ENCODE peak calls at places on chromosomes 5 and 9, in four cellular contexts. One of them, this sample, is unnamed.

GRCh38 chr9:24824607-24825006 is 278.9 kb upstream of the IZUMO3 start:
- DNase-seq in SK-N-SH: no peak
- DNase-seq in HCT116: no peak
- DNase-seq in HepG2: no peak
- DNase-seq in this sample: no peak

GRCh38 chr5:119614838-119615237 is 14.5 kb upstream of the FAM170A start:
- DNase-seq in SK-N-SH: no peak
- DNase-seq in HCT116: no peak
- DNase-seq in HepG2: no peak
- DNase-seq in this sample: no peak

GRCh38 chr5:167816864-167817263 is 474.6 kb upstream of the WWC1 start:
- DNase-seq in SK-N-SH: no peak
- DNase-seq in HCT116: no peak
- DNase-seq in HepG2: no peak
- DNase-seq in this sample: no peak

GRCh38 chr5:57698785-57699184 is 216.2 kb upstream of the ACTBL2 start:
- DNase-seq in HCT116: peak; percentile 76
- DNase-seq in HepG2: peak; percentile 42
- DNase-seq in SK-N-SH: no peak
- DNase-seq in this sample: no peak

GRCh38 chr5:136211282-136211681 is 18.3 kb upstream of the SMIM32 start:
- DNase-seq in SK-N-SH: no peak
- DNase-seq in HepG2: no peak
- DNase-seq in HCT116: no peak
- DNase-seq in this sample: no peak

GRCh38 chr9:127637322-127637847 is 25.3 kb downstream of the STXBP1 start:
- DNase-seq in HCT116: no peak
- DNase-seq in SK-N-SH: no peak
- DNase-seq in HepG2: peak; percentile 38
- DNase-seq in this sample: no peak

GRCh38 chr5:132829742-132830435 is 558 bp downstream of the SHROOM1 start:
- DNase-seq in HepG2: peak; percentile 56
- DNase-seq in HCT116: peak; percentile 38
- DNase-seq in SK-N-SH: peak; percentile 97
- DNase-seq in this sample: no peak

GRCh38 chr5:121429761-121430160 is 421.9 kb upstream of the FTMT start:
- DNase-seq in SK-N-SH: no peak
- DNase-seq in HepG2: no peak
- DNase-seq in HCT116: no peak
- DNase-seq in this sample: no peak

GRCh38 chr9:97811534-97812246 is 41.3 kb upstream of the FOXE1 start:
- DNase-seq in SK-N-SH: no peak
- DNase-seq in HepG2: no peak
- DNase-seq in HCT116: no peak
- DNase-seq in this sample: no peak

GRCh38 chr5:442335-443238 is at the start of gene EXOC3:
- DNase-seq in HepG2: peak; percentile 52
- DNase-seq in HCT116: peak; percentile 34
- DNase-seq in SK-N-SH: peak; percentile 99
- DNase-seq in this sample: no peak

GRCh38 chr5:757346-757930 is 27.1 kb downstream of the ZDHHC11B start:
- DNase-seq in HepG2: no peak
- DNase-seq in HCT116: no peak
- DNase-seq in SK-N-SH: no peak
- DNase-seq in this sample: no peak

GRCh38 chr5:45491368-45491767 is 204.8 kb downstream of the HCN1 start:
- DNase-seq in HCT116: no peak
- DNase-seq in SK-N-SH: no peak
- DNase-seq in HepG2: no peak
- DNase-seq in this sample: no peak

GRCh38 chr5:118883396-118883795 is 105.0 kb downstream of the DTWD2 start:
- DNase-seq in SK-N-SH: no peak
- DNase-seq in HCT116: no peak
- DNase-seq in HepG2: no peak
- DNase-seq in this sample: peak; percentile 5

GRCh38 chr9:34555002-34555348 is 32.2 kb upstream of the ENHO start:
- DNase-seq in HCT116: no peak
- DNase-seq in HepG2: no peak
- DNase-seq in SK-N-SH: peak; percentile 83
- DNase-seq in this sample: no peak

GRCh38 chr5:26553079-26553478 is 485.3 kb downstream of the CDH9 start:
- DNase-seq in HCT116: no peak
- DNase-seq in HepG2: no peak
- DNase-seq in SK-N-SH: no peak
- DNase-seq in this sample: no peak

GRCh38 chr5:139058121-139058520 is 140.0 kb downstream of the SIL1 start:
- DNase-seq in HCT116: no peak
- DNase-seq in SK-N-SH: no peak
- DNase-seq in HepG2: no peak
- DNase-seq in this sample: no peak

GRCh38 chr5:125134216-125135081 is 388.0 kb upstream of the ZNF608 start:
- DNase-seq in HepG2: no peak
- DNase-seq in HCT116: peak; percentile 15
- DNase-seq in SK-N-SH: no peak
- DNase-seq in this sample: no peak

GRCh38 chr9:7237473-7238243 is 479.9 kb downstream of the KDM4C start:
- DNase-seq in HepG2: no peak
- DNase-seq in HCT116: no peak
- DNase-seq in SK-N-SH: no peak
- DNase-seq in this sample: no peak

GRCh38 chr5:64147379-64147778 is 18.3 kb upstream of the RNF180 start:
- DNase-seq in HepG2: no peak
- DNase-seq in SK-N-SH: no peak
- DNase-seq in HCT116: no peak
- DNase-seq in this sample: no peak

GRCh38 chr5:138033916-138034315 is 1.0 kb upstream of the FAM13B start:
- DNase-seq in SK-N-SH: no peak
- DNase-seq in HCT116: no peak
- DNase-seq in HepG2: no peak
- DNase-seq in this sample: no peak

GRCh38 chr5:100595152-100595811 is 60.1 kb downstream of the FAM174A start:
- DNase-seq in HepG2: peak; percentile 53
- DNase-seq in HCT116: no peak
- DNase-seq in SK-N-SH: peak; percentile 1
- DNase-seq in this sample: no peak

GRCh38 chr5:144131256-144131655 is 39.2 kb downstream of the YIPF5 start:
- DNase-seq in SK-N-SH: no peak
- DNase-seq in HCT116: no peak
- DNase-seq in HepG2: no peak
- DNase-seq in this sample: no peak

GRCh38 chr9:70609542-70610286 is 195.3 kb upstream of the KLF9 start:
- DNase-seq in HCT116: no peak
- DNase-seq in SK-N-SH: no peak
- DNase-seq in HepG2: no peak
- DNase-seq in this sample: no peak

GRCh38 chr5:107951322-107951721 is 280.6 kb upstream of the EFNA5 start:
- DNase-seq in HepG2: no peak
- DNase-seq in HCT116: no peak
- DNase-seq in SK-N-SH: peak; percentile 9
- DNase-seq in this sample: no peak

GRCh38 chr5:116546033-116546742 is 28.4 kb downstream of the SEMA6A start:
- DNase-seq in HepG2: peak; percentile 41
- DNase-seq in HCT116: no peak
- DNase-seq in SK-N-SH: no peak
- DNase-seq in this sample: no peak

GRCh38 chr5:100641833-100642232 is 106.7 kb downstream of the FAM174A start:
- DNase-seq in HCT116: no peak
- DNase-seq in SK-N-SH: no peak
- DNase-seq in HepG2: no peak
- DNase-seq in this sample: no peak

GRCh38 chr5:172858511-172858989 is 24.5 kb downstream of the ERGIC1 start:
- DNase-seq in HCT116: no peak
- DNase-seq in HepG2: peak; percentile 95
- DNase-seq in SK-N-SH: no peak
- DNase-seq in this sample: no peak

GRCh38 chr9:124217839-124218437 is 39.8 kb upstream of the NEK6 start:
- DNase-seq in HepG2: no peak
- DNase-seq in HCT116: no peak
- DNase-seq in SK-N-SH: no peak
- DNase-seq in this sample: no peak

GRCh38 chr9:34986541-34987047 is 3.0 kb upstream of the DNAJB5 start:
- DNase-seq in HCT116: no peak
- DNase-seq in SK-N-SH: peak; percentile 75
- DNase-seq in HepG2: no peak
- DNase-seq in this sample: no peak

GRCh38 chr5:157130933-157131332 is 11.7 kb downstream of the MED7 start:
- DNase-seq in HepG2: no peak
- DNase-seq in SK-N-SH: peak; percentile 43
- DNase-seq in HCT116: no peak
- DNase-seq in this sample: no peak

GRCh38 chr9:129235041-129235930 is 57.2 kb upstream of the IER5L start:
- DNase-seq in HepG2: no peak
- DNase-seq in HCT116: no peak
- DNase-seq in SK-N-SH: no peak
- DNase-seq in this sample: no peak

GRCh38 chr5:154222414-154222813 is 31.9 kb downstream of the GALNT10 start:
- DNase-seq in SK-N-SH: no peak
- DNase-seq in HepG2: no peak
- DNase-seq in HCT116: no peak
- DNase-seq in this sample: no peak

GRCh38 chr5:154221371-154221896 is 30.9 kb downstream of the GALNT10 start:
- DNase-seq in SK-N-SH: no peak
- DNase-seq in HCT116: peak; percentile 37
- DNase-seq in HepG2: no peak
- DNase-seq in this sample: no peak

GRCh38 chr5:154223320-154223719 is 32.8 kb downstream of the GALNT10 start:
- DNase-seq in HepG2: no peak
- DNase-seq in HCT116: no peak
- DNase-seq in SK-N-SH: no peak
- DNase-seq in this sample: no peak

GRCh38 chr5:154215931-154216330 is 25.4 kb downstream of the GALNT10 start:
- DNase-seq in HCT116: no peak
- DNase-seq in SK-N-SH: no peak
- DNase-seq in HepG2: no peak
- DNase-seq in this sample: no peak

DNA sequence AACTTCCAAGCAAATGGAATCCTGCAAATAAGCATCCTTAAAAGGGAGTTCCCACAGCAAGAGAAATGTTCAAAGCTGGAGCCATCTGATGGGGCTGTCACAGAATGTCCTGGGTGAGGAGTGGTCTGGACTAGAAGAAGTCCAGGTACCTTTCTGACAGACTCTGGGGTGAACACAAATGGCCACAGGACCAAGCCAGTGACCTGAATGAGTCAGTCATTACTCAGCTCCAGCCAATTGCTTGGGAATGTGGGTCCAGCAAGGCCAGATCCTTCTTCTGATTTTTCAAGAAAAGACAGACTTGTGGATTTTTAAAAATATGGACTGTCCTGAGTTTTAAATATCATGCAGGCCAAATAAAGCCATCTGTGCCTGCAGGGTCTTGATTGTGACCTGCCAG is 30.1 kb downstream of the GALNT10 start:
- DNase-seq in HCT116: peak; percentile 51
- DNase-seq in SK-N-SH: no peak
- DNase-seq in HepG2: no peak
- DNase-seq in this sample: no peak
- TF ChIP-seq ZBTB33 in HCT116: no peak
- TF ChIP-seq ZBTB33 in SK-N-SH: no peak
- TF ChIP-seq ZBTB33 in HepG2: no peak
- TF ChIP-seq ZBTB33 in this sample: no peak

GRCh38 chr5:6729400-6730310 is 16.4 kb downstream of the TENT4A start:
- DNase-seq in HCT116: no peak
- DNase-seq in HepG2: no peak
- DNase-seq in SK-N-SH: no peak
- DNase-seq in this sample: no peak
- TF ChIP-seq ZBTB33 in HCT116: no peak
- TF ChIP-seq ZBTB33 in HepG2: no peak
- TF ChIP-seq ZBTB33 in SK-N-SH: no peak
- TF ChIP-seq ZBTB33 in this sample: no peak

DNA sequence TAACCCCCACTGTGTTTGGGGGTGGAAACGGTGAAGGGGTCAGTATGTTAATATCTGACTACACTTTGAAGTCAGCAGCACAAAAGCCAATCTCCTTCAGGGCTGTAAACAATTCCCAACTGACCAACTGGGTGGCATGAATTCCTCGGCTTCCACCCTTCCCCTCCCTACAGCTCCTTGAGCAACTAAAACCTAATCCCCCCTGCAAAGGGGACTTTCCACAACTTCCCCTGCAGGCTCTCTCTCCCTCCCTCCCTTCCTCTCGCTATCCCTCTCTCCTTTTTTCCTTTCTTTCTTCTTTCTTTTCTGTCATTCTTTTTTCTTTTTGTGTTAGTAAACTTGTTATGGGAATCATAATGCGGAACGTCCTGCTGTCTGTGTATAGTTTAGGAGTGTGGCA is 65.1 kb upstream of the PTCH1 start:
- DNase-seq in SK-N-SH: no peak
- DNase-seq in HepG2: no peak
- DNase-seq in HCT116: no peak
- DNase-seq in this sample: no peak
- TF ChIP-seq ZBTB33 in SK-N-SH: no peak
- TF ChIP-seq ZBTB33 in HepG2: no peak
- TF ChIP-seq ZBTB33 in HCT116: no peak
- TF ChIP-seq ZBTB33 in this sample: no peak

GRCh38 chr9:5002811-5003210 is 17.7 kb downstream of the JAK2 start:
- DNase-seq in SK-N-SH: no peak
- DNase-seq in HCT116: no peak
- DNase-seq in HepG2: no peak
- DNase-seq in this sample: no peak
- TF ChIP-seq ZBTB33 in SK-N-SH: no peak
- TF ChIP-seq ZBTB33 in HCT116: no peak
- TF ChIP-seq ZBTB33 in HepG2: no peak
- TF ChIP-seq ZBTB33 in this sample: no peak

GRCh38 chr5:73436535-73437125 is 11.9 kb downstream of the FOXD1 start:
- DNase-seq in HCT116: no peak
- DNase-seq in HepG2: no peak
- DNase-seq in SK-N-SH: peak; percentile 64
- DNase-seq in this sample: no peak
- TF ChIP-seq ZBTB33 in HCT116: no peak
- TF ChIP-seq ZBTB33 in HepG2: no peak
- TF ChIP-seq ZBTB33 in SK-N-SH: no peak
- TF ChIP-seq ZBTB33 in this sample: no peak

DNA sequence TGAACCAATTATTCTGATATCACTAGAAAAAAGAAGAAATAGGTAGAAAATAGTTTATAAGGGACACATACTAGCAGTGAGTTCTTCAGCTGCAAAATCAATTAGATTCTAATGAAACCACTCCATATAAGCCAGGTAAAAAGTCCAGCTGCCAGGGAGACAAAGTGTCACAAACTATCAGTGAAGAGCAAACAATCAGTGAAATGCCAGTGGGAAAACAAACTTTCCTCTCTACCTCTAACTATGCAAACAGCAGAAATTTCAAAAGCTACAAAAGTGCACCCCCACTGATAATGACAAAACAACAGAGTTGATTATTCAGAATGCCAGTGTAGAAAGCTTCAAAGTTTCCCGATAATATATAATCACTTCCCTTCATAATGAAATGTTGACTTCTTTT is 637.2 kb upstream of the ITGA1 start:
- DNase-seq in HCT116: no peak
- DNase-seq in HepG2: peak; percentile 39
- DNase-seq in SK-N-SH: no peak
- DNase-seq in this sample: no peak
- TF ChIP-seq ZBTB33 in HCT116: no peak
- TF ChIP-seq ZBTB33 in HepG2: no peak
- TF ChIP-seq ZBTB33 in SK-N-SH: no peak
- TF ChIP-seq ZBTB33 in this sample: no peak